ENCODE peak calls at places on chromosomes 4 and X, in eight cellular contexts. One of them, this sample, is unnamed.

GRCh38 chrX:93422693-93423092 is 250.7 kb downstream of the NAP1L3 start:
- DNase-seq in MM.1S: peak; percentile 38
- DNase-seq in neural progenitor cell: peak; percentile 76
- DNase-seq in ovary: no peak
- DNase-seq in left lung: no peak
- DNase-seq in H1: peak; percentile 10
- DNase-seq in endodermal cell: peak; percentile 70
- DNase-seq in right lobe of liver: no peak
- DNase-seq in this sample: no peak

GRCh38 chr4:158051401-158052235 is 121.2 kb downstream of the GASK1B start:
- DNase-seq in MM.1S: no peak
- DNase-seq in neural progenitor cell: no peak
- DNase-seq in ovary: peak; percentile 32
- DNase-seq in left lung: no peak
- DNase-seq in H1: no peak
- DNase-seq in endodermal cell: no peak
- DNase-seq in right lobe of liver: no peak
- DNase-seq in this sample: no peak

GRCh38 chrX:134688839-134689238 is 30.6 kb upstream of the PLAC1 start:
- DNase-seq in MM.1S: no peak
- DNase-seq in neural progenitor cell: no peak
- DNase-seq in ovary: no peak
- DNase-seq in left lung: no peak
- DNase-seq in H1: no peak
- DNase-seq in endodermal cell: no peak
- DNase-seq in right lobe of liver: no peak
- DNase-seq in this sample: no peak

GRCh38 chr4:78778530-78778929 is 2.4 kb downstream of the BMP2K start:
- DNase-seq in MM.1S: no peak
- DNase-seq in neural progenitor cell: no peak
- DNase-seq in ovary: no peak
- DNase-seq in left lung: no peak
- DNase-seq in H1: no peak
- DNase-seq in endodermal cell: no peak
- DNase-seq in right lobe of liver: no peak
- DNase-seq in this sample: no peak

GRCh38 chr4:87353592-87353991 is 30.9 kb upstream of the HSD17B13 start:
- DNase-seq in MM.1S: peak; percentile 61
- DNase-seq in neural progenitor cell: peak; percentile 69
- DNase-seq in ovary: no peak
- DNase-seq in left lung: no peak
- DNase-seq in H1: peak; percentile 13
- DNase-seq in endodermal cell: peak; percentile 81
- DNase-seq in right lobe of liver: no peak
- DNase-seq in this sample: no peak

GRCh38 chr4:186190456-186191265 is 706 bp upstream of the CYP4V2 start:
- DNase-seq in MM.1S: peak; percentile 73
- DNase-seq in neural progenitor cell: peak; percentile 57
- DNase-seq in ovary: no peak
- DNase-seq in left lung: peak; percentile 84
- DNase-seq in H1: no peak
- DNase-seq in endodermal cell: no peak
- DNase-seq in right lobe of liver: peak; percentile 66
- DNase-seq in this sample: no peak

GRCh38 chr4:95124906-95125504 is 367.2 kb downstream of the BMPR1B start:
- DNase-seq in MM.1S: peak; percentile 32
- DNase-seq in neural progenitor cell: peak; percentile 78
- DNase-seq in ovary: no peak
- DNase-seq in left lung: no peak
- DNase-seq in H1: peak; percentile 9
- DNase-seq in endodermal cell: peak; percentile 75
- DNase-seq in right lobe of liver: no peak
- DNase-seq in this sample: no peak

GRCh38 chr4:10100734-10101216 is 15.8 kb downstream of the WDR1 start:
- DNase-seq in MM.1S: no peak
- DNase-seq in neural progenitor cell: no peak
- DNase-seq in ovary: no peak
- DNase-seq in left lung: peak; percentile 87
- DNase-seq in H1: no peak
- DNase-seq in endodermal cell: no peak
- DNase-seq in right lobe of liver: no peak
- DNase-seq in this sample: no peak

GRCh38 chr4:24770111-24770584 is 25.2 kb upstream of the SOD3 start:
- DNase-seq in MM.1S: no peak
- DNase-seq in neural progenitor cell: peak; percentile 24
- DNase-seq in ovary: no peak
- DNase-seq in left lung: no peak
- DNase-seq in H1: peak; percentile 21
- DNase-seq in endodermal cell: peak; percentile 55
- DNase-seq in right lobe of liver: no peak
- DNase-seq in this sample: no peak

GRCh38 chrX:94492541-94492940 is 818.5 kb downstream of the FAM133A start:
- DNase-seq in MM.1S: no peak
- DNase-seq in neural progenitor cell: peak; percentile 74
- DNase-seq in ovary: no peak
- DNase-seq in left lung: no peak
- DNase-seq in H1: peak; percentile 33
- DNase-seq in endodermal cell: peak; percentile 59
- DNase-seq in right lobe of liver: no peak
- DNase-seq in this sample: no peak

GRCh38 chr4:32499176-32499575 is 1779.0 kb downstream of the PCDH7 start:
- DNase-seq in MM.1S: no peak
- DNase-seq in neural progenitor cell: no peak
- DNase-seq in ovary: no peak
- DNase-seq in left lung: no peak
- DNase-seq in H1: no peak
- DNase-seq in endodermal cell: no peak
- DNase-seq in right lobe of liver: no peak
- DNase-seq in this sample: no peak

GRCh38 chrX:154535892-154536291 is 10.8 kb downstream of the G6PD start:
- DNase-seq in MM.1S: no peak
- DNase-seq in neural progenitor cell: no peak
- DNase-seq in ovary: no peak
- DNase-seq in left lung: no peak
- DNase-seq in H1: no peak
- DNase-seq in endodermal cell: no peak
- DNase-seq in right lobe of liver: no peak
- DNase-seq in this sample: no peak

GRCh38 chrX:154530286-154530685 is 14.3 kb upstream of the FAM3A start:
- DNase-seq in MM.1S: no peak
- DNase-seq in neural progenitor cell: no peak
- DNase-seq in ovary: no peak
- DNase-seq in left lung: no peak
- DNase-seq in H1: no peak
- DNase-seq in endodermal cell: no peak
- DNase-seq in right lobe of liver: no peak
- DNase-seq in this sample: no peak

GRCh38 chrX:154531626-154532025 is 15.0 kb downstream of the G6PD start:
- DNase-seq in MM.1S: no peak
- DNase-seq in neural progenitor cell: no peak
- DNase-seq in ovary: peak; percentile 50
- DNase-seq in left lung: no peak
- DNase-seq in H1: no peak
- DNase-seq in endodermal cell: peak; percentile 79
- DNase-seq in right lobe of liver: no peak
- DNase-seq in this sample: no peak

GRCh38 chrX:154534526-154535322 is 11.9 kb downstream of the G6PD start:
- DNase-seq in MM.1S: peak; percentile 82
- DNase-seq in neural progenitor cell: peak; percentile 92
- DNase-seq in ovary: peak; percentile 92
- DNase-seq in left lung: peak; percentile 96
- DNase-seq in H1: peak; percentile 54
- DNase-seq in endodermal cell: peak; percentile 95
- DNase-seq in right lobe of liver: peak; percentile 93
- DNase-seq in this sample: peak; percentile 76

DNA sequence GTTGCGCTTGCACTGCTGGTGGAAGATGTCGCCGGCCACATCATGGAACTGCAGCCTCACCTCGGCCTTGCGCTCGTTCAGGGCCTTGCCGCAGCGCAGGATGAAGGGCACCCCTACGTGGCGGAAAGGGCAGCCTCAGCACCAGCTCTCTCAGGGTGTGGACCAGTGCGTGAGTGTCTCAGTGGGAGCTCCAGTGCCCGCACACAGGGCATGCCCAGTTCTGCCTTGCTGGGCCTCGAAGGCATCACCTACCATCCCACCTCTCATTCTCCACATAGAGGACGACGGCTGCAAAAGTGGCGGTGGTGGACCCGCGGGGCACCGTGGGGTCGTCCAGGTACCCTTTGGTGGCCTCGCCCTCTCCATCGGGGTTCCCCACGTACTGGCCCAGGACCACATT is 14.0 kb downstream of the G6PD start:
- DNase-seq in MM.1S: no peak
- DNase-seq in neural progenitor cell: no peak
- DNase-seq in ovary: no peak
- DNase-seq in left lung: no peak
- DNase-seq in H1: no peak
- DNase-seq in endodermal cell: no peak
- DNase-seq in right lobe of liver: no peak
- DNase-seq in this sample: no peak
- H3K27me3 ChIP-seq in MM.1S: no peaks in the 10 kb centered on the region
- H3K27me3 ChIP-seq in neural progenitor cell: no peaks in the 10 kb centered on the region
- H3K27me3 ChIP-seq in ovary: no peaks in the 10 kb centered on the region
- H3K27me3 ChIP-seq in left lung: no peaks in the 10 kb centered on the region
- H3K27me3 ChIP-seq in H1: no peaks in the 10 kb centered on the region
- H3K27me3 ChIP-seq in endodermal cell: no peaks in the 10 kb centered on the region
- H3K27me3 ChIP-seq in right lobe of liver: no peaks in the 10 kb centered on the region
- H3K27me3 ChIP-seq in this sample: no peaks in the 10 kb centered on the region

DNA sequence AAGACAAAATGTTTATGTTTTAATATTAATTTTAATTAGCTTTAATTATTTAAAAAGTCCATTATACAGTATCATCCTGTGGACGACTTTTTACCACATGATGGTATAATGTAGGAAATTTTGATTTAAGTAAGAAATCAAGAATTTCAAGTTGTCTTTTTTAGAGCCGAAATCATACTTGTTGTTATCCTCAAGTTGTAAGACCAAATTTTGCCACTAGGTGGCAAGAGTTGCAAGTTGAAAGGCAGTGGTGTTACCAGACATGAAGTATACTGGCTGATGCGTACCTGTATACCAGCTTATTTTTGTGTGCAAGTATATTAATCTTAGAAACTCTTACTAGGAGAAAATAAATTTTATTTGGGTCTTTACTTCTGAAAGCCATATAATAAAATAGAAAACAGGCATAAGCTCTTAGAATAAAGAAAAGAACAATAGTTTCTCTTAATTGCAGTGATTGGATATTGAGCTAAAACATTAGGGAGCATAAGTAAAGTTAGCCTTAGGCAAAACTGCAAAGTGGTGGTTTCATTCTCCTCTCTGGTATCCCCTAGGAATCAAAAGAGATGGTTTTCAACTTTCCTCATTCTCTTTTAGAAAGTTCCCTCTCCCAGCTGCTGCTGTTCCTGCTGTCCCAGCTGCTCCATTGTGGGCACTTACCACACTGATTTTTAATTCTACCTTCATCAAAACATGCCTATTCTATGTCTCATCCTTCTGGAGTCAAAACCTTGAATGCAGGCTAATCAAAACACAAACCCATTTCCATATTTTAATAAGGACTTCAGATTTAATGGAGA is 118.1 kb upstream of the WDFY3 start:
- DNase-seq in MM.1S: peak; percentile 77
- DNase-seq in neural progenitor cell: peak; percentile 81
- DNase-seq in ovary: no peak
- DNase-seq in left lung: no peak
- DNase-seq in H1: no peak
- DNase-seq in endodermal cell: no peak
- DNase-seq in right lobe of liver: no peak
- DNase-seq in this sample: no peak
- TF ChIP-seq CTCF in MM.1S: peak; percentile 68
- TF ChIP-seq CTCF in neural progenitor cell: peak; percentile 72
- TF ChIP-seq CTCF in ovary: peak; percentile 45
- TF ChIP-seq CTCF in left lung: peak; percentile 58
- TF ChIP-seq CTCF in H1: no peak
- TF ChIP-seq CTCF in endodermal cell: peak; percentile 84
- TF ChIP-seq CTCF in right lobe of liver: peak; percentile 70
- TF ChIP-seq CTCF in this sample: peak; percentile 88

GRCh38 chr4:71487324-71487677 is 148.5 kb downstream of the SLC4A4 start:
- DNase-seq in MM.1S: no peak
- DNase-seq in neural progenitor cell: peak; percentile 52
- DNase-seq in ovary: no peak
- DNase-seq in left lung: no peak
- DNase-seq in H1: no peak
- DNase-seq in endodermal cell: no peak
- DNase-seq in right lobe of liver: no peak
- DNase-seq in this sample: no peak
- H3K4me3 ChIP-seq in MM.1S: no peak overlapping the region
- H3K4me3 ChIP-seq in neural progenitor cell: no peak overlapping the region
- H3K4me3 ChIP-seq in ovary: no peak overlapping the region
- H3K4me3 ChIP-seq in left lung: no peak overlapping the region
- H3K4me3 ChIP-seq in H1: no peak overlapping the region
- H3K4me3 ChIP-seq in endodermal cell: no peak overlapping the region
- H3K4me3 ChIP-seq in right lobe of liver: peak overlapping the region; percentile 30
- H3K4me3 ChIP-seq in this sample: no peak overlapping the region

DNA sequence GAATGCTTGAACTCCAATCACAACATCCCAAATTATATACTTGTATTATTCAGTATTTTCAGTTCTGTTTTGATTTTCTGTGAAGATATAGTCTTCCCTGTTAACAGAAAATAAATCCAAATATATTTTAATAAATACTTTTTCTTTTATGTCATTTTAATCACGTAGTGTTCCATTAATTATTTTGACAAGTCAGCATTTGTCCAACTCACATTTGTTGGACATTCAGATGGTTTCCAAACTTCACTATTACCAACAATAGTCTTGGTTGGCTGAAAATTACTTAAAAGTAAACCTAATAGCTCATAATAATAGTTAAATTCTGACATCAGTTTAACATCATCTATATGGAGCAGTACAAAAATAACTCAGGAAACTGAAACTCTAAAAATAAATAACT is 60.7 kb upstream of the SPANXD start:
- DNase-seq in MM.1S: no peak
- DNase-seq in neural progenitor cell: no peak
- DNase-seq in ovary: no peak
- DNase-seq in left lung: no peak
- DNase-seq in H1: no peak
- DNase-seq in endodermal cell: no peak
- DNase-seq in right lobe of liver: no peak
- DNase-seq in this sample: no peak
- H3K27me3 ChIP-seq in MM.1S: no peaks in the 10 kb centered on the region
- H3K27me3 ChIP-seq in neural progenitor cell: no peaks in the 10 kb centered on the region
- H3K27me3 ChIP-seq in ovary: no peaks in the 10 kb centered on the region
- H3K27me3 ChIP-seq in left lung: no peaks in the 10 kb centered on the region
- H3K27me3 ChIP-seq in H1: no peaks in the 10 kb centered on the region
- H3K27me3 ChIP-seq in endodermal cell: no peaks in the 10 kb centered on the region
- H3K27me3 ChIP-seq in right lobe of liver: no peaks in the 10 kb centered on the region
- H3K27me3 ChIP-seq in this sample: no peaks in the 10 kb centered on the region

This sample was measured in RWPE2.